ENCODE peak calls at places on chromosomes 16 and 17, in five cellular contexts. S is tibial artery, B is ovary, Q is upper lobe of right lung, V is cardiac muscle cell. Y is an unnamed sample. For H3K27me3, the result is how much of the 10 kb centered on the place peaks cover.

GRCh38 chr16:28258571-28258970 is 33.8 kb upstream of the SBK1 start:
- DNase-seq in S (no peak), B (peak), Q (no peak), V (peak), Y (no peak)

GRCh38 chr16:27217256-27217655 is 13.9 kb downstream of the KDM8 start:
- DNase-seq in S (no peak), B (no peak), Q (no peak), V (peak), Y (no peak)

GRCh38 chr16:3736116-3736515 is 18.8 kb upstream of the TRAP1 start:
- DNase-seq in S (no peak), B (peak), Q (peak), V (no peak), Y (no peak)

GRCh38 chr16:57899771-57900661 is 70.9 kb downstream of the CNGB1 start:
- DNase-seq in S (peak), B (peak), Q (peak), V (peak), Y (peak)

GRCh38 chr16:81610144-81610842 is 165.7 kb downstream of the CMIP start:
- DNase-seq in S (peak), B (peak), Q (peak), V (peak), Y (no peak)

GRCh38 chr17:73497721-73498120 is 146.5 kb downstream of the SDK2 start:
- DNase-seq in S (no peak), B (no peak), Q (no peak), V (no peak), Y (no peak)

GRCh38 chr17:65013613-65014391 is 42.7 kb downstream of the GNA13 start:
- DNase-seq in S (no peak), B (no peak), Q (no peak), V (peak), Y (peak)

GRCh38 chr17:34201225-34201624 is 53.9 kb upstream of the CCL2 start:
- DNase-seq in S (no peak), B (no peak), Q (no peak), V (peak), Y (no peak)

GRCh38 chr16:31876955-31877828 is 3.6 kb downstream of the ZNF267 start:
- DNase-seq in S (no peak), B (no peak), Q (no peak), V (peak), Y (peak)

GRCh38 chr17:29911641-29912177 is 18.3 kb downstream of the SSH2 start:
- DNase-seq in S (no peak), B (no peak), Q (no peak), V (no peak), Y (no peak)

GRCh38 chr16:11602321-11602720 is 15.6 kb upstream of the LITAF start:
- DNase-seq in S (no peak), B (no peak), Q (peak), V (no peak), Y (no peak)

GRCh38 chr17:41645371-41646063 is 21.1 kb upstream of the KRT17 start:
- DNase-seq in S (no peak), B (no peak), Q (no peak), V (peak), Y (peak)

GRCh38 chr17:48102700-48103378 is 1.6 kb upstream of the CBX1 start:
- DNase-seq in S (peak), B (no peak), Q (no peak), V (no peak), Y (no peak)

GRCh38 chr17:61205406-61205805 is 194.2 kb upstream of the TBX2 start:
- DNase-seq in S (no peak), B (no peak), Q (no peak), V (no peak), Y (no peak)

GRCh38 chr16:86354641-86355040 is 155.7 kb upstream of the FOXF1 start:
- DNase-seq in S (no peak), B (no peak), Q (no peak), V (peak), Y (no peak)

GRCh38 chr16:63890072-63890471 is 1231.8 kb downstream of the CDH11 start:
- DNase-seq in S (no peak), B (no peak), Q (no peak), V (peak), Y (no peak)

GRCh38 chr16:51818342-51818944 is 667.4 kb upstream of the SALL1 start:
- DNase-seq in S (no peak), B (no peak), Q (no peak), V (peak), Y (peak)

GRCh38 chr17:1649844-1650409 is at the start of gene RILP:
- DNase-seq in S (peak), B (peak), Q (peak), V (peak), Y (no peak)

GRCh38 chr16:27365142-27366089 is 36.6 kb upstream of the IL21R start:
- DNase-seq in S (no peak), B (no peak), Q (no peak), V (no peak), Y (peak)

GRCh38 chr16:88197481-88198456 is 185.0 kb upstream of the ZNF469 start:
- DNase-seq in S (no peak), B (no peak), Q (peak), V (no peak), Y (no peak)

GRCh38 chr16:67884684-67885083 is at the start of gene NRN1L:
- DNase-seq in S (peak), B (peak), Q (peak), V (peak), Y (no peak)

GRCh38 chr17:49576121-49576905 is 642 bp downstream of the NXPH3 start:
- DNase-seq in S (peak), B (peak), Q (peak), V (peak), Y (peak)

GRCh38 chr17:35901776-35902175 is 21.6 kb upstream of the CCL5 start:
- DNase-seq in S (no peak), B (no peak), Q (no peak), V (peak), Y (no peak)

GRCh38 chr17:77772461-77772897 is 186.0 kb upstream of the TNRC6C start:
- DNase-seq in S (peak), B (no peak), Q (peak), V (peak), Y (peak)

GRCh38 chr17:6092182-6092922 is 22.2 kb downstream of the WSCD1 start:
- DNase-seq in S (no peak), B (no peak), Q (peak), V (no peak), Y (no peak)

GRCh38 chr16:28168991-28169554 is 42.7 kb downstream of the XPO6 start:
- DNase-seq in S (no peak), B (no peak), Q (no peak), V (no peak), Y (no peak)

GRCh38 chr17:4176803-4177472 is 33.9 kb downstream of the CYB5D2 start:
- DNase-seq in S (no peak), B (no peak), Q (no peak), V (no peak), Y (no peak)

GRCh38 chr17:7217113-7217987 is 2.3 kb downstream of the DLG4 start:
- DNase-seq in S (no peak), B (peak), Q (peak), V (peak), Y (no peak)

GRCh38 chr16:79639576-79640311 is 39.2 kb upstream of the MAF start:
- DNase-seq in S (no peak), B (no peak), Q (no peak), V (no peak), Y (no peak)

DNA sequence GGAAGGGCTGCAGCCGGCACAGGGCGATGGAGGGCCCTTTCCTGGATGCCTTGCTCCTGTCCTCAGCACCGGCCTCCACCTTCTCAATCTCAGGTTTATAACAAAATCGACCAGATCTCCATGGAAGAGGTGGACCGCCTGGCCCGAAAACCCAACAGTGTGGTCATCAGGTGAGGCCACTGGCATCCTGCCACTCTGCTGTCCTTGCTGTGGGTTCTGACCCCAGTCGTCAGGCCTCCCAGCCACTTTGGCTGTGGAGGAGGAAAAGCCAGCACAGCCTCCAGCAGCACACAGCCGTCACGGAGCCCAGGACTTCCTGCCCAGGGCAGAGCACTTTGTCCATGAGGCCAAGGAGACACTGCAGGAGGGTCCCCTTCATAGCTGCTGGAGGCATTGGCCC is 6.7 kb upstream of the MYO15A start:
- DNase-seq in S (no peak), B (no peak), Q (no peak), V (no peak), Y (peak)
- H3K4me3 ChIP-seq in S (no peak), B (no peak), Q (no peak), V (no peak), Y (no peak)

DNA sequence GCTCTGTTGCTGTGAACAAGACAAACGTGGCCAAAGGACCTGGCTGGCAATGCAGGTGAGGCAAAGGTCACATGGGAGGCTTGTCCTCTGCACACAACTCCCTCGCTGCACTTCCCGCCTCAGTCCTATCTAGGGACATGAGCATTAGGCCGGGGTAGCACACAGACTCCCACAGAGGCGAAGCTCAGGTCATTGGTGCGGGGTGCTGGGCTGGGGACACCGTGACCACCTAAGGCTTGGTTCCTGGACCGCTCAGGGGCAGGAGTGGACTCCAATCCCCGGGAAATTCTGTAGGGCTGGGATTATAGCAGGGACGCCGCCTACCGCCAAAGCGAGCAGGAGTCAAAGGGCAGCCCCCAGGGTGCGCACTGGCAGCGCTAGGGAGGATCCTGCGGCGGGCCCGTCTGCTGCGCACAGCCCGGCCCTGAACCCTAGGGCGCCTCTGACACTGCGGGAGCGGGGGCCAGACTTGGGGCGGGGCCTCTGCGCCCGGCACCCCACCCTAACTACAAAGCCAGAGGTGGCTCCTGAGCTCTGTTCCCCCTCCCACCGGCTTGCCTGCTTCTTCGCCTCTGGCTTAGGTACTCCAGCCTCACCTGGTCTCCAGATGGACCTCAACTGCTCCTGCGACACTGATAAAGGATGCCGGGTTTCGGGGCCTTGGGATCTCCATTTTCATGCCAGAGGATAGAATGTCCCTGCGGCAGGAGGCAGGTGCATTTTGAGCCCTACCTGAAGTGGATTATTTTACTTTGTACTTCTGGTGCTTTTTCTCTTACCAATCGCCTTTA is 3.9 kb upstream of the MT1B start:
- DNase-seq in S (no peak), B (no peak), Q (no peak), V (no peak), Y (no peak)
- H3K27me3 ChIP-seq in S (under half), B (under half), Q (under half), V (half or more), Y (under half)

DNA sequence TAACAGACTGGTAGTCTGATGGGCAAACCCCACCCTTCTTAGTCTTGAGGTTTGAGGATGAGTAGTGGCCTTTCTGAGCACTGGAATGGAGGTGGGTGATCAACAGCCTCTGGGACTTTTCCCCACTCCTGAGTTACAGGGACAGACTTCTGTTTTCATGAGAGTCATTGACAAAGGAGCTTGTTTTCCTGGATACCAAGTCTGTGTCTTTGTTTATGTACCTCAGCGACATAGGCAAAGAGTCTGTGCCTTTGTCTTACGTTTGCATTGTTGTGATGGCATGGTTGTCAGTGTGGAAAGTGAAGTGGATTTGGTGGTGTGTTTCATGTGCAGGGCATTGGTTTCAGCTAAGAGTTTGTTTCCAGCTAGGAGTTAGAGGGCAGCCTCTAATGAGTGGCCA is 17.5 kb downstream of the EPN2 start:
- DNase-seq in S (no peak), B (no peak), Q (no peak), V (no peak), Y (no peak)
- H3K27ac ChIP-seq in S (no peak), B (no peak), Q (no peak), V (no peak), Y (no peak)

GRCh38 chr17:28227278-28228108 is 91.5 kb upstream of the TMEM97 start:
- DNase-seq in S (no peak), B (peak), Q (peak), V (peak), Y (peak)
- H3K4me3 ChIP-seq in S (peak), B (peak), Q (peak), V (peak), Y (peak)

GRCh38 chr17:80481284-80482057 is 5.1 kb upstream of the NPTX1 start:
- DNase-seq in S (no peak), B (no peak), Q (no peak), V (no peak), Y (no peak)
- H3K27me3 ChIP-seq in S (under half), B (under half), Q (half or more), V (half or more), Y (half or more)

GRCh38 chr17:56661906-56662305 is 68.4 kb downstream of the NOG start:
- DNase-seq in S (no peak), B (no peak), Q (no peak), V (no peak), Y (no peak)
- H3K27ac ChIP-seq in S (no peak), B (no peak), Q (no peak), V (no peak), Y (no peak)

GRCh38 chr16:70614208-70614951 is 32.0 kb upstream of the IL34 start:
- DNase-seq in S (no peak), B (no peak), Q (no peak), V (peak), Y (no peak)
- H3K4me3 ChIP-seq in S (no peak), B (no peak), Q (no peak), V (no peak), Y (no peak)

DNA sequence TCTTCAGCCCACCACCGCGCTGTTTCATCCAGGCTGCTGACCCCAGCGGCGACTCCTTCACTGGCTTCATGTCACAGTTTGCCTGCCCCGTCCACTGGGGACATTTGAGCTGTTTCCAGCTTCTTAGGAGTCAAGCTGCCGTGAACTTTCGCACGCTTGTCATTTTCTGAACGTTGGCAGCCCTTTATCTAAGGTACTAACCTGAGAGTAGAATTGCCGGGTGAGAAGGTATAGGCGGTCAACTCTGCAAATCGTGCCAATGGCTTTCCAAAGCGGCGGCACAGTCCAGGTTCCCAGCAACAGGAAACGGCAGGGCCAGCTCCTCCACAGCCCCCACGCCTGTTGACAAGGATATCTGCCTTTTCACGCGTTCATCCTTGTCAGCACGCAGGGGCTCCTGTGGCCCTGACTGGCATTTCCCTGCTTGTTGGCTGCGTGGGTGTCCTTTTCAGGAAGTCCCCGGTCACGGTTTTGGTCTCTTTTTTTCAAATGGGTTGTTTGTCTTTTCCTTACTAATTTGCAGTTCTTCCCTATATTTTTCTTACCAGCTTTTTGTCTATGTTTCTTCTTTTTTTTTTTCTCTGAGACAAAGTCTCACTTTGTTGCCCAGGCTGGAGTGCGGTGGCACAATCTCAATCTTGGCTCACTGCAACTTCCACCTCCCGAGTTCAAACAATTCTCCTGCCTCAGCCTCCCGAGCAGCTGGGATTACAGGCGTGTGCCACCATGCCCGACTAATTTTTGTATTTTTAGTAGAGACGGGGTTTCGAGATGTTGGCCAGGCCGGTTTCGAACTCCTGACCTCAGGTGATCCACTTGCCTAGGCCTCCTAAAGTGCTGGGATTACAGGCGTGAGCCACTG is 1.3 kb downstream of the UTS2R start:
- DNase-seq in S (no peak), B (peak), Q (no peak), V (peak), Y (no peak)
- H3K27me3 ChIP-seq in S (under half), B (under half), Q (half or more), V (under half), Y (half or more)

GRCh38 chr17:56979091-56979480 is 1.2 kb downstream of the SCPEP1 start:
- DNase-seq in S (no peak), B (no peak), Q (no peak), V (no peak), Y (no peak)
- H3K27ac ChIP-seq in S (peak), B (peak), Q (no peak), V (no peak), Y (no peak)

GRCh38 chr17:9905902-9906301 is 831 bp upstream of the RCVRN start:
- DNase-seq in S (peak), B (no peak), Q (peak), V (peak), Y (no peak)
- H3K4me3 ChIP-seq in S (no peak), B (no peak), Q (no peak), V (no peak), Y (no peak)

Y was measured in SJSA1.